ENCODE peak calls at places on chromosome 5, in seven cellular contexts. E, Q, M, T, C, Z and J are unnamed samples.

GRCh38 chr5:163489055-163489744 is 16.2 kb upstream of the MAT2B start:
- DNase-seq in Z (no peak), M (peak), T (no peak), C (peak), E (no peak), Q (peak), J (no peak)

GRCh38 chr5:19923742-19924141 is 64.3 kb downstream of the CDH18 start:
- DNase-seq in E (no peak), C (no peak), T (peak), M (no peak), Q (no peak), Z (no peak), J (no peak)

GRCh38 chr5:73564644-73565165 is 734 bp downstream of the ANKRA2 start:
- DNase-seq in C (no peak), Z (no peak), E (peak), T (peak), Q (peak), M (no peak), J (no peak)

GRCh38 chr5:31639488-31640011 is 619 bp downstream of the PDZD2 start:
- DNase-seq in T (no peak), E (no peak), Q (peak), Z (peak), M (peak), C (no peak), J (no peak)

GRCh38 chr5:3364941-3365340 is 230.7 kb upstream of the IRX1 start:
- DNase-seq in T (no peak), E (no peak), Z (no peak), C (no peak), M (no peak), Q (no peak), J (no peak)

GRCh38 chr5:118984602-118985001 is 3.7 kb downstream of the DTWD2 start:
- DNase-seq in T (no peak), E (peak), M (no peak), C (peak), Q (no peak), Z (no peak), J (no peak)

GRCh38 chr5:133032852-133033742 is 6.7 kb upstream of the ZCCHC10 start:
- DNase-seq in T (no peak), M (no peak), Z (no peak), C (no peak), E (no peak), Q (peak), J (peak)

GRCh38 chr5:14871573-14872069 is at the start of gene ANKH:
- DNase-seq in Q (peak), M (peak), C (peak), E (peak), Z (peak), T (peak), J (peak)

GRCh38 chr5:98929982-98930355 is 1.2 kb upstream of the CHD1 start:
- DNase-seq in C (no peak), M (no peak), T (peak), E (no peak), Z (no peak), Q (no peak), J (no peak)

GRCh38 chr5:151663617-151664322 is 22.9 kb downstream of the SPARC start:
- DNase-seq in M (no peak), E (no peak), C (no peak), Q (no peak), T (no peak), Z (peak), J (peak)

GRCh38 chr5:124176692-124177091 is 569.7 kb downstream of the ZNF608 start:
- DNase-seq in M (no peak), Q (peak), C (no peak), T (no peak), Z (peak), E (no peak), J (no peak)

GRCh38 chr5:173885481-173886010 is 2.6 kb upstream of the CPEB4 start:
- DNase-seq in E (no peak), Z (no peak), M (no peak), T (no peak), C (no peak), Q (peak), J (no peak)

GRCh38 chr5:135462304-135462703 is 10.2 kb upstream of the TIFAB start:
- DNase-seq in Q (peak), Z (no peak), M (no peak), E (peak), T (peak), C (peak), J (peak)

GRCh38 chr5:41962491-41962890 is 37.4 kb downstream of the FBXO4 start:
- DNase-seq in T (no peak), M (no peak), C (no peak), Q (no peak), Z (no peak), E (no peak), J (no peak)

GRCh38 chr5:103929310-103930003 is 366.9 kb upstream of the NUDT12 start:
- DNase-seq in Z (no peak), Q (peak), E (no peak), T (no peak), M (no peak), C (peak), J (no peak)

GRCh38 chr5:111820072-111820471 is 63.1 kb upstream of the NREP start:
- DNase-seq in M (no peak), T (no peak), Z (no peak), C (no peak), E (no peak), Q (no peak), J (no peak)

GRCh38 chr5:157366741-157367684 is 93.0 kb upstream of the NIPAL4 start:
- DNase-seq in C (peak), T (peak), Z (peak), Q (peak), E (peak), M (no peak), J (no peak)

GRCh38 chr5:42912184-42912766 is 100.6 kb upstream of the SELENOP start:
- DNase-seq in Q (peak), C (peak), M (no peak), T (peak), Z (no peak), E (peak), J (no peak)

GRCh38 chr5:53469946-53470687 is 10.3 kb upstream of the FST start:
- DNase-seq in M (no peak), Z (no peak), C (peak), Q (no peak), T (no peak), E (peak), J (no peak)

GRCh38 chr5:156076912-156077311 is 250.1 kb upstream of the SGCD start:
- DNase-seq in Q (no peak), E (no peak), C (no peak), M (no peak), Z (no peak), T (no peak), J (no peak)

GRCh38 chr5:45604092-45604491 is 92.1 kb downstream of the HCN1 start:
- DNase-seq in E (no peak), C (no peak), T (no peak), M (no peak), Z (no peak), Q (no peak), J (no peak)

GRCh38 chr5:176866913-176867312 is 32.2 kb downstream of the HK3 start:
- DNase-seq in T (peak), Z (no peak), M (no peak), E (no peak), C (no peak), Q (peak), J (no peak)

GRCh38 chr5:121144764-121145163 is 680.7 kb downstream of the PRR16 start:
- DNase-seq in M (no peak), E (peak), C (peak), Z (no peak), T (no peak), Q (peak), J (no peak)

GRCh38 chr5:173706700-173707099 is 90.2 kb upstream of the BOD1 start:
- DNase-seq in T (no peak), E (no peak), Q (no peak), M (no peak), C (no peak), Z (no peak), J (no peak)

DNA sequence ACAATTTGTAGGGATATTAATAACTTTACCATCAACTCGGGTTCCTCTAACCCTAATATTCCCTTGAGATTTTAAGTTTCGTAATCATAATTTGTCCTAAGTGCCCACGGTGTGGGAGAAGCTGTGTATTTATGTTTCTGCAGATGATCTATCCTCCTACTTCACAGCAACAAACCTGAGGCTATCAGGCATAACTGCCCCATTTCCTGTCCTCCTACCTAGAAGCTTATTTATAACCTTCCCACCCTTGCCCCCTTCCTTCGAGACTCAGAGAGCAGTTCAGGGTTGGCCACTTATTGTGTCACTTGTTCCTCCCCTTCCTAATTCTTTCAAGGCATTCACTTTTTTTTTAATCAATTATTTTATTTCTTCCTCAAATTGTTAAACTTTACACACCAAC is 29.6 kb upstream of the LCP2 start:
- DNase-seq in T (no peak), Z (no peak), C (no peak), Q (no peak), E (no peak), M (no peak), J (no peak)
- H3K4me3 ChIP-seq in T (no peak), Z (no peak), C (no peak), Q (no peak), E (no peak), M (no peak), J (no peak)

GRCh38 chr5:158623971-158624370 is 475.7 kb downstream of the EBF1 start:
- DNase-seq in E (no peak), C (no peak), Q (no peak), Z (no peak), T (no peak), M (no peak), J (no peak)

GRCh38 chr5:158616707-158617106 is 483.0 kb downstream of the EBF1 start:
- DNase-seq in Q (no peak), T (no peak), C (no peak), Z (no peak), E (no peak), M (no peak), J (no peak)

GRCh38 chr5:158619083-158619788 is 480.5 kb downstream of the EBF1 start:
- DNase-seq in T (no peak), Z (peak), C (no peak), E (no peak), M (no peak), Q (no peak), J (no peak)

DNA sequence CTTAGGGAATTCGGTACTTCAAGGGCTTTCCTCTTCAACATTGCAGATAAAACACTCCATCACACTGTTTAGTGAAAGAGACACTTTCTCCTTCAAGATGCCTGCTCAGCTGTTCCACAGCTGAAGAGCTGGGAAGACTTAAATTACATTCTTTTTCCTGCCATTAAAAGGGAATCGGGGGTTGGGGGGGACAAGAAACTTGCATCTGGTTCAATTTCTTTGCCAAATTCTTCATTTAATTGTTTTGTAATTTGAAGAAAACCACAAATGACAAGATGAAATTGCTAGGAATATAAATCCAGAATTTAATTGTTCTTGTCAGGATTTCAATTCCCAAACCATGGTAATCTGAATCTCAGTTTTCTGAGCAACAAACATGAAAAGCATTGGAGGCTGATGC is 478.3 kb downstream of the EBF1 start:
- DNase-seq in C (no peak), E (no peak), Q (no peak), M (no peak), T (peak), Z (no peak), J (no peak)
- H3K4me3 ChIP-seq in C (no peak), E (no peak), Q (no peak), M (no peak), T (no peak), Z (no peak), J (no peak)

GRCh38 chr5:143401253-143401845 is 2.1 kb downstream of the NR3C1 start:
- DNase-seq in Q (no peak), T (no peak), M (no peak), Z (no peak), C (peak), E (peak), J (no peak)

GRCh38 chr5:143401846-143402463 is 1.5 kb downstream of the NR3C1 start:
- DNase-seq in T (no peak), Q (peak), Z (no peak), E (peak), C (peak), M (no peak), J (no peak)

GRCh38 chr5:143399616-143400540 is 3.6 kb downstream of the NR3C1 start:
- DNase-seq in C (peak), Q (no peak), Z (no peak), E (peak), T (no peak), M (no peak), J (no peak)

GRCh38 chr5:143402464-143403356 is 776 bp downstream of the NR3C1 start:
- DNase-seq in C (peak), M (peak), E (peak), Z (peak), Q (peak), T (peak), J (peak)

DNA sequence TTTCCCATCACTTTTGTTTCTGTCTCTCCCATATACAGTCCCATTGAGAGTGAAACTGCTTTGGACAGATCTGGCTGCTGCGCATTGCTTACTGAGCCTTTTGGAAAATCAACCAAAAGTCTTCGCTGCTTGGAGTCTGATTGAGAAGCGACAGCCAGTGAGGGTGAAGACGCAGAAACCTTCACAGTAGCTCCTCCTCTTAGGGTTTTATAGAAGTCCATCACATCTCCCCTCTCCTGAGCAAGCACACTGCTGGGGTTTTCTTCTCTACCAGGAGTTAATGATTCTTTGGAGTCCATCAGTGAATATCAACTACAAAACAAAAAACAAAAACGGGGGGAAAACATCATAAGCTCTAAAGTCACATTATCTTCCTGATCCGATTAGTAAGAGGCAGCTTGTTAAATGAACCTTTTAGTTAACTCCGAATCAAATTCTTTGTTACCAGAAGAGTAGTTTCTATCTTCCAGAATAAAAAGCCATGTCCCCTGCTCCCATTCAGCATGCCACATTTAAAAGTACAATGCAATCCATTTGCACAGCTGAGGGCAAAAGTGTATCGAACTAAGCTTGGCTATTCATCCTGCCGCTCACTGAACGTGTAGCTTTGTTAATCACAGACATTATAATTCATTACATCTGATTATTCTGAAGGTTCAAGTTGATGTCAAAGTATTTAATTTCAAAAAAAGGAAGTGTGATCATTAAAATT is 2.8 kb downstream of the NR3C1 start:
- DNase-seq in Q (no peak), T (no peak), C (peak), E (peak), M (no peak), Z (peak), J (no peak)
- H3K4me3 ChIP-seq in Q (no peak), T (no peak), C (peak), E (peak), M (no peak), Z (peak), J (peak)

GRCh38 chr5:177984565-177985166 is 11.4 kb downstream of the PROP1 start:
- DNase-seq in C (no peak), M (no peak), Q (no peak), Z (no peak), E (no peak), T (no peak), J (no peak)
- H3K4me3 ChIP-seq in C (no peak), M (no peak), Q (no peak), Z (no peak), E (no peak), T (no peak), J (no peak)

GRCh38 chr5:35029333-35029732 is 18.4 kb downstream of the AGXT2 start:
- DNase-seq in E (peak), T (no peak), C (peak), Q (no peak), M (no peak), Z (no peak), J (no peak)

GRCh38 chr5:35031276-35031675 is 16.5 kb downstream of the AGXT2 start:
- DNase-seq in E (peak), Z (no peak), T (no peak), C (no peak), M (no peak), Q (peak), J (no peak)

GRCh38 chr5:35026941-35027340 is 20.8 kb downstream of the AGXT2 start:
- DNase-seq in Q (no peak), E (no peak), M (no peak), C (no peak), T (no peak), Z (no peak), J (no peak)

GRCh38 chr5:35026280-35026840 is 21.4 kb downstream of the AGXT2 start:
- DNase-seq in E (no peak), C (no peak), Q (no peak), T (no peak), Z (no peak), M (no peak), J (no peak)

DNA sequence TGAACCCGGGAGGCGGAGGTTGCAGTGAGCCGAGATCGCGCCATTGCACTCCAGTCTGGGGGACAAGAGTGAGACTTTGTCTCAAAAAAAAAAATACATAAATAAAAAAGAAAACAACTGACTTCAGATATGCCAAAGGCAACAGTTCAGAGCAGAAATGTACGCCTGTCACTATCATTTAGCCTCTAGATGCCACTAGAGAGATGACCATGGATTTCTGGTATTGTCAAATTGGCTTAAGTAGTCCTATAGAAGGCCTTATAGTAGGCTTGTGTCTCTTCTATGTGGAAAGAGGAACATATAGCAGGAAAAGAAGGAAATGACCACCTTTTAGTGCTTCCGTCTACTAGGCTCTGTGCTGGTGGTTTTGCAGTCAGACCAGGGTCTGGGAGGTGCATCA is 17.3 kb downstream of the AGXT2 start:
- DNase-seq in M (no peak), Z (no peak), T (no peak), E (no peak), Q (no peak), C (no peak), J (no peak)
- H3K4me3 ChIP-seq in M (no peak), Z (no peak), T (no peak), E (no peak), Q (no peak), C (no peak), J (no peak)

DNA sequence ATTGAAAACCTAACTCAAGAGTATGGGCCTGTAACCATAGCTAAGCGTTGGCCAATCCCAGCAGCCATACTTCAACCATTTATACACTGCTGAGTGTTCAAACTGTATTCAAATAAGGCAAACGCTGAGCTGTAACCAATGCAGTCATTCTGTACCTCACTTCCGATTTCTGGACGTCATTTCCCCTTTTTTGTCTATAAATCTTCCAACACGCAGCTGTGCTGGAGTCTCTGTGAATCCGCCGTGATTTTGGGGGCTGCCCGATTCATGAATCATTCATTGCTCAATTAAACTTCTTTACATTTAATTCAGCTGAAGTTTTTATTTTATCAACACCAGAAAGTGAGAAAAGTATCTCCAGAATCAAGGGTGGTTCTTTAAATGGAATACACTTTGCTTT is 31.7 kb downstream of the MTX3 start:
- DNase-seq in Q (no peak), M (no peak), E (no peak), T (no peak), C (no peak), Z (no peak), J (no peak)
- H3K4me3 ChIP-seq in Q (no peak), M (no peak), E (no peak), T (no peak), C (no peak), Z (no peak), J (no peak)

DNA sequence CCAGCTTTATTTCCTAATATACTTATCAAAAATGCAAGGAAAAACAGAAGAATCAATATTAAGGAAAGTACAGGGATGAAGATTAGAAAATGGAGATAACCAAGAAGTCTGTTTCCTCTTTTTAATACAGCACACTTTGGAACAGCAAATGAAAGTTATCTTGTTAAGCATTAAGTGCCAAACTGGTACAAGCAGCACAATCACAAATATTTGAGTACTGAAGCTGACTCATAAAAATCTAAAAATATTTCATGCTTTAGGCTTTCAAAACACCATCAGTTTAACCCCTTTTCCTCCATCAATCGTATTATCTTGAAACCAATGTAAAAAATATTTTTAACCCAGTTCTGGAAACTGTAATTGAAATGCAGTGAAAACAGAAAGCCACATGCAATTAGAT is 2.7 kb downstream of the FBXW11 start:
- DNase-seq in C (peak), T (no peak), Z (no peak), M (no peak), Q (no peak), E (no peak), J (peak)
- H3K4me3 ChIP-seq in C (no peak), T (peak), Z (no peak), M (no peak), Q (no peak), E (no peak), J (no peak)

GRCh38 chr5:138706655-138707480 is 46.4 kb upstream of the CTNNA1 start:
- DNase-seq in E (peak), T (no peak), C (peak), M (no peak), Q (peak), Z (peak), J (no peak)
- H3K4me3 ChIP-seq in E (no peak), T (no peak), C (no peak), M (no peak), Q (no peak), Z (no peak), J (no peak)